ENCODE peak calls at places on chromosomes 11 and 22, in four cellular contexts. C, T, O and Y are unnamed samples.

GRCh38 chr22:46023558-46023981 is 46.6 kb upstream of the WNT7B start:
- DNase-seq in C (no peak), T (no peak), O (no peak), Y (no peak)

GRCh38 chr11:67291481-67292381 is 2.6 kb downstream of the ANKRD13D start:
- DNase-seq in C (no peak), T (no peak), O (no peak), Y (no peak)

GRCh38 chr11:111663820-111664219 is 61.6 kb downstream of the SIK2 start:
- DNase-seq in C (no peak), T (no peak), O (no peak), Y (no peak)

GRCh38 chr22:23279781-23280180 is 99.5 kb downstream of the BCR start:
- DNase-seq in C (no peak), T (no peak), O (peak; percentile 68), Y (no peak)

GRCh38 chr11:74615311-74615710 is 22.9 kb downstream of the POLD3 start:
- DNase-seq in C (no peak), T (no peak), O (no peak), Y (no peak)

GRCh38 chr22:19014886-19015285 is 78.8 kb upstream of the PRODH start:
- DNase-seq in C (no peak), T (no peak), O (no peak), Y (no peak)

GRCh38 chr11:89381094-89381493 is 110.1 kb downstream of the NOX4 start:
- DNase-seq in C (no peak), T (no peak), O (no peak), Y (no peak)

GRCh38 chr11:102007567-102008437 is 39.4 kb upstream of the CFAP300 start:
- DNase-seq in C (no peak), T (peak; percentile 1), O (peak; percentile 31), Y (peak; percentile 57)

GRCh38 chr22:22750335-22751042 is 106.1 kb downstream of the GGTLC2 start:
- DNase-seq in C (no peak), T (no peak), O (no peak), Y (no peak)

GRCh38 chr11:94295534-94295933 is 8.8 kb upstream of the IZUMO1R start:
- DNase-seq in C (no peak), T (no peak), O (no peak), Y (no peak)

DNA sequence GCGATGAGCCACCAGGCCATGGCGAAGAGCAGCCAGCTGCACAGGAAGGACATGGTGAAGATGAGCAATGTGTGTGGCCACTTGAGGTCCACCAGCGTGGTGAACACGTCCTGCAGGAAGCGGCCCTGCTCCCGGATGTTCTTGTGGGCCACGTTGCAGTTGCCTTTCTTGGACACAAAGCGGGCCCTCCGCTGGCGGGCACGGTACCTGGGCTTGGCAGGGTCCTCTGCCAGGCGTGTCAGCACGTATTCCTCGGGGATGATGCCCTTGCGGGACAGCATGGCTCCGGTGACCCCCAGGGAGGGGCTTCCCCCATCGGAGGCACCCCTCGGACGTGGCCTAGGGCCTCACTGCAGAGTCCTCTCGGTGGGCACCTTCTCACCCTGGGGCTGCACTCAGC is 648 bp downstream of the KCNJ11 start:
- DNase-seq in C (no peak), T (no peak), O (no peak), Y (no peak)
- TF ChIP-seq ATF3 in C (no peak), T (no peak), O (no peak), Y (no peak)

GRCh38 chr11:119421941-119422504 is 949 bp downstream of the THY1 start:
- DNase-seq in C (no peak), T (no peak), O (no peak), Y (no peak)

GRCh38 chr11:119421351-119421750 is 1.6 kb downstream of the THY1 start:
- DNase-seq in C (no peak), T (no peak), O (no peak), Y (no peak)

GRCh38 chr11:119424276-119424675 is 1.3 kb upstream of the THY1 start:
- DNase-seq in C (no peak), T (no peak), O (no peak), Y (no peak)

GRCh38 chr11:119423459-119424254 is 685 bp upstream of the THY1 start:
- DNase-seq in C (no peak), T (no peak), O (no peak), Y (no peak)

GRCh38 chr11:119422505-119423416 is at the start of gene THY1:
- DNase-seq in C (peak; percentile 83), T (no peak), O (no peak), Y (no peak)
- TF ChIP-seq EGR1 in C (no peak), T (no peak), O (no peak), Y (no peak)

DNA sequence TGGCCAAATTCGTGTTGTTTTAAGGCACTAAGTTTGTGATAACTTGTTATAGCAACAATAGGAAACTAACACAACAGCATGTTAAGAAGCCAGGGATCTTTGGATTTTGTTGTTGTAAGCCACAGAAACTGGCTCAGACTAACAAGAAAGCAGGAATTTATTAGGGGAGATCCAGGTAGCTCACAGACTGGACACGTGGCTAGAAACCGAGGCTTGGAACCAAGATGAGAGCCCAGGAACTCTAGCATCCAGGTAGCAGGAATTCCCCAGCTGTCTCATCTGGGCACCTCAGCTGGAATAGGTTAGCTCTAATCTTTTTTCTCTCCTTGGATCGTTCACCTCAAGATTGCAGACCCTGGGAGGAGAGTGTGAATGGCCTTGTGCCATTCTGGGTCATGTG is 24.9 kb downstream of the POLA2 start:
- DNase-seq in C (no peak), T (no peak), O (no peak), Y (no peak)
- TF ChIP-seq ATF3 in C (no peak), T (no peak), O (no peak), Y (no peak)

GRCh38 chr11:129817282-129818051 is 1.8 kb downstream of the TMEM45B start:
- DNase-seq in C (no peak), T (no peak), O (no peak), Y (no peak)
- TF ChIP-seq EGR1 in C (no peak), T (no peak), O (no peak), Y (no peak)

GRCh38 chr11:34644669-34645406 is 23.9 kb downstream of the EHF start:
- DNase-seq in C (no peak), T (no peak), O (no peak), Y (no peak)
- TF ChIP-seq ATF3 in C (no peak), T (no peak), O (no peak), Y (no peak)

DNA sequence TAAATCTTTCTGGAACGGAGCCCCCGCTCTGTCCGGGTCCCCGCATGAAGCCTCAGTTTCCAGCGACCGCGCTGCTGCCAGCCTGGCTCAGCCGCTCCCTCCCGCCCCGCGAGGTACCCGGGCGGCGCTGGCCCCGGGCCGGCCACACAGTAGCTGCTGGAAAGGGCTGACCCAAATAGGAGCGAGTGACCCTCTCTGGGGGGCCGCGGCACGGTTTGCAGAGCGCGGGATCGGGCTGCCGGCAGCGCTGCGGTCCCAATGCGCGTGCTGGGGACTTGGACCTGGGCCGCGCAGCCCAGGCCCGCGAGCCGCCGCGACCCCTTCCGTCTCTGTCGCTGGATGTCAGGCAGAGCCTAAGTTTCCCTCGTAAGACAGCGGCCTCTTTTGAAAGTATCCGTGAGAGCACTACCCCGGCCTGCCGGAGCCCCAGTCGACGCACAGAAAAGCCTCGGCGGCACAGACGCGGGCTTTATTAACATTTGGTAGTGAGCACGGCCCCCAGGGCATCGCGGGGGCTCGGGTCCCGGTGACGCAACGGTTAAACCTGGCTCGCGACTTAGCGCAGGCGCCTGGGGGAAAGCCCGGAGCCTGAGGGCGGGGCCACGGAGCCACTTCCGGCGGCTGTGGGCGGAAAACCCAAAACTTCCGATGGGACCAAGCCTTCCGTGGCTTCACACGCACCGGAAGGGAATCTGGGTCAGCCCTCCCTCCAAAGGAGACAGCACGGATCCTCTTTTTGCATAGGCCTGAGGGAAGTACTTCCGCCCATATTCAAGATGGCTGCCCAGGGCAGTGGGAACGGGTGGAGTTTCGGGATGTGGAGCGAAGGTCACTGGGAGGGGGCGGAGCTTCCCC is 14.9 kb downstream of the BAD start:
- DNase-seq in C (peak; percentile 95), T (peak; percentile 98), O (peak; percentile 78), Y (peak; percentile 99)
- TF ChIP-seq EGR1 in C (peak; percentile 92), T (peak; percentile 10), O (peak; percentile 86), Y (no peak)

GRCh38 chr22:38067771-38068360 is 10.7 kb downstream of the PICK1 start:
- DNase-seq in C (no peak), T (no peak), O (no peak), Y (no peak)

GRCh38 chr22:38070250-38070921 is 13.2 kb downstream of the PICK1 start:
- DNase-seq in C (no peak), T (no peak), O (no peak), Y (no peak)

GRCh38 chr22:38068641-38069371 is 11.6 kb downstream of the PICK1 start:
- DNase-seq in C (no peak), T (no peak), O (no peak), Y (no peak)

GRCh38 chr22:38071421-38072321 is 12.3 kb downstream of the SLC16A8 start:
- DNase-seq in C (no peak), T (no peak), O (no peak), Y (no peak)

DNA sequence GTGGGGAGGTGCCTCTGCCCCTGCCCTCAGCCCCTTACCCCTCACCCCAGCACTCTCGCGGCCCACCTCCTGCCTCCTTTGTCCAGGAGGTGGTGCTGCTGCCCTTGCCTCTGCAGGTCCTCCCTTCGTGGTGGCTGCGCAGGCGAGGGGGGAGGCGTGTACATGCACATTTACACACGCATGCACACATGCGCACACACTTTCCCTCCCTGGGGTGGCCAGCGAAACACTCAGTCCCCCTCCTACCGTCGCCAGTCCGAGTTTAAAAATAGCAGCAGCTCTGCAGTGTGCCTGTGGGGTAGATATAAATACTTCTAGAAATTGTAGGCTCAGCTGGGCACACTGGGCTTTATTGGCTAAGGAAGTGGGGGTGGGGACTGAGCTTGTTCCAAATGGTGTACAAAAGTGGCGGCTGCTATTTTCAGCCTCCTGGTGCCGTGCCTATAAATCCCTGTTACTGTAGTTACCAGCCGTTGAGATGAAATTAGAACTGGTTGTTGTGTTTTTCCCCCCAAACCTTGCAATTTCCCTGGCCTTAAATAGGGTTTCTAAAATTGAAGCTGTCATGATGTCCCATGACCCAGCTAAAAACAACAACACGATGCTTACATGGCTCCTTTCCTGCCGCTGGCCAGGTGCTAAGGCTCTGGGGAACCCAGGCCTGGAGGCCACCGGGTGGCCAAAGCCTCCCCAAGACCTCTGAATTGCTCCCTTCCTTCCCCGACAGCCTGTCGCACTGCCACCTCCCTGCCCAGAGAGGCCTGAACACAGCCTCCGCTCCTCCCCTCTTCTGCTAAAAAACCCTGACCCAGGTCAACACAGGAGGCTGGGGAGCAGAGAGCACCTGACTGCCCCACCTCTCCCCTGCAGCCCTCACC is 12.4 kb downstream of the PICK1 start:
- DNase-seq in C (no peak), T (no peak), O (peak; percentile 67), Y (no peak)
- TF ChIP-seq ATF3 in C (no peak), T (no peak), O (no peak), Y (no peak)